ENCODE peak calls at places on chromosomes 11 and 22, in ten cellular contexts. H, V, G, L, Q, K, Z, J, O and A are unnamed samples.

GRCh38 chr22:27670701-27671412 is 130.7 kb downstream of the MN1 start:
- DNase-seq in Q (no peak), V (peak; percentile 40), L (peak; percentile 13), J (no peak), K (peak; percentile 34), Z (no peak), G (peak; percentile 96), O (no peak), H (peak; percentile 82), A (no peak)

GRCh38 chr11:2120359-2121100 is 18.7 kb downstream of the IGF2 start:
- DNase-seq in J (no peak), G (no peak), L (no peak), O (no peak), H (no peak), Q (no peak), V (no peak), K (no peak), Z (no peak), A (no peak)

GRCh38 chr11:128232588-128232987 is 354.8 kb downstream of the ETS1 start:
- DNase-seq in Q (no peak), O (no peak), V (no peak), K (no peak), H (no peak), G (no peak), Z (no peak), J (no peak), L (no peak), A (no peak)

GRCh38 chr22:42310301-42310981 is 40.0 kb upstream of the TCF20 start:
- DNase-seq in K (no peak), G (no peak), Q (no peak), J (no peak), O (no peak), Z (no peak), H (no peak), V (no peak), L (no peak), A (no peak)

GRCh38 chr11:43360361-43361032 is 1.8 kb downstream of the TTC17 start:
- DNase-seq in O (peak; percentile 60), G (peak; percentile 13), K (no peak), V (no peak), Q (no peak), Z (no peak), J (no peak), H (no peak), L (no peak), A (no peak)

GRCh38 chr22:19822301-19823117 is 32.2 kb downstream of the GNB1L start:
- DNase-seq in Z (peak; percentile 15), Q (peak; percentile 54), H (no peak), V (peak; percentile 3), O (no peak), K (no peak), L (no peak), G (no peak), J (no peak), A (peak; percentile 13)

GRCh38 chr11:36928621-36929020 is 330.6 kb upstream of the RAG2 start:
- DNase-seq in L (no peak), Q (no peak), K (no peak), O (no peak), V (no peak), Z (no peak), J (no peak), H (no peak), G (no peak), A (no peak)

GRCh38 chr11:116725434-116726221 is 47.2 kb downstream of the BUD13 start:
- DNase-seq in L (no peak), V (no peak), H (no peak), O (no peak), K (no peak), Z (no peak), G (no peak), Q (no peak), J (no peak), A (no peak)

GRCh38 chr11:2882681-2883110 is 2.9 kb downstream of the CDKN1C start:
- DNase-seq in L (no peak), J (no peak), K (no peak), G (no peak), Z (no peak), V (no peak), O (no peak), H (no peak), Q (no peak), A (no peak)

GRCh38 chr11:128908391-128909246 is 17.5 kb downstream of the KCNJ5 start:
- DNase-seq in O (no peak), H (no peak), K (peak; percentile 45), L (peak; percentile 92), Q (peak; percentile 79), V (peak; percentile 63), J (no peak), Z (peak; percentile 66), G (no peak), A (no peak)

GRCh38 chr22:37186228-37186996 is 1.6 kb downstream of the C1QTNF6 start:
- DNase-seq in V (no peak), K (peak; percentile 97), L (peak; percentile 85), Z (no peak), J (no peak), Q (peak; percentile 43), G (peak; percentile 64), O (no peak), H (peak; percentile 86), A (peak; percentile 65)

GRCh38 chr11:120514541-120515121 is 3.1 kb downstream of the GRIK4 start:
- DNase-seq in Q (peak; percentile 56), G (no peak), K (no peak), J (no peak), L (no peak), Z (no peak), H (no peak), V (no peak), O (no peak), A (no peak)

GRCh38 chr11:36213050-36213840 is 76.0 kb downstream of the COMMD9 start:
- DNase-seq in Q (no peak), O (no peak), J (no peak), G (no peak), H (no peak), Z (no peak), L (no peak), V (no peak), K (no peak), A (no peak)

GRCh38 chr22:31496735-31497146 is 405 bp downstream of the SFI1 start:
- DNase-seq in Q (peak; percentile 76), V (peak; percentile 52), Z (no peak), G (no peak), L (no peak), H (peak; percentile 20), O (no peak), J (peak; percentile 87), K (no peak), A (no peak)

GRCh38 chr22:29258407-29259252 is 9.2 kb downstream of the RHBDD3 start:
- DNase-seq in V (no peak), J (no peak), Q (no peak), G (no peak), Z (no peak), K (no peak), H (no peak), O (no peak), L (no peak), A (no peak)
- TF ChIP-seq POLR2AphosphoS5 in V (no peak), J (no peak), Q (no peak), G (no peak), Z (no peak), K (no peak), H (no peak), O (no peak), L (no peak), A (no peak)

GRCh38 chr22:35394011-35394312 is 6.0 kb upstream of the MCM5 start:
- DNase-seq in Q (no peak), J (no peak), L (peak; percentile 68), H (no peak), G (no peak), V (no peak), K (no peak), Z (no peak), O (no peak), A (no peak)

GRCh38 chr22:35394810-35395563 is 5.0 kb upstream of the MCM5 start:
- DNase-seq in L (no peak), O (no peak), Q (no peak), Z (no peak), J (no peak), V (no peak), H (no peak), K (no peak), G (no peak), A (no peak)

GRCh38 chr22:35390933-35391332 is 9.0 kb upstream of the MCM5 start:
- DNase-seq in L (no peak), Z (no peak), H (no peak), O (no peak), J (no peak), G (no peak), K (no peak), Q (no peak), V (no peak), A (no peak)

GRCh38 chr22:35392357-35392756 is 7.6 kb upstream of the MCM5 start:
- DNase-seq in O (no peak), V (peak; percentile 72), J (no peak), L (no peak), H (no peak), Q (no peak), Z (no peak), K (no peak), G (no peak), A (no peak)

GRCh38 chr22:35393116-35394010 is 6.6 kb upstream of the MCM5 start:
- DNase-seq in H (no peak), V (no peak), J (no peak), L (no peak), K (no peak), O (no peak), Z (no peak), G (no peak), Q (no peak), A (no peak)
- TF ChIP-seq POLR2AphosphoS5 in H (no peak), V (no peak), J (no peak), L (no peak), K (no peak), O (no peak), Z (no peak), G (no peak), Q (no peak), A (no peak)

DNA sequence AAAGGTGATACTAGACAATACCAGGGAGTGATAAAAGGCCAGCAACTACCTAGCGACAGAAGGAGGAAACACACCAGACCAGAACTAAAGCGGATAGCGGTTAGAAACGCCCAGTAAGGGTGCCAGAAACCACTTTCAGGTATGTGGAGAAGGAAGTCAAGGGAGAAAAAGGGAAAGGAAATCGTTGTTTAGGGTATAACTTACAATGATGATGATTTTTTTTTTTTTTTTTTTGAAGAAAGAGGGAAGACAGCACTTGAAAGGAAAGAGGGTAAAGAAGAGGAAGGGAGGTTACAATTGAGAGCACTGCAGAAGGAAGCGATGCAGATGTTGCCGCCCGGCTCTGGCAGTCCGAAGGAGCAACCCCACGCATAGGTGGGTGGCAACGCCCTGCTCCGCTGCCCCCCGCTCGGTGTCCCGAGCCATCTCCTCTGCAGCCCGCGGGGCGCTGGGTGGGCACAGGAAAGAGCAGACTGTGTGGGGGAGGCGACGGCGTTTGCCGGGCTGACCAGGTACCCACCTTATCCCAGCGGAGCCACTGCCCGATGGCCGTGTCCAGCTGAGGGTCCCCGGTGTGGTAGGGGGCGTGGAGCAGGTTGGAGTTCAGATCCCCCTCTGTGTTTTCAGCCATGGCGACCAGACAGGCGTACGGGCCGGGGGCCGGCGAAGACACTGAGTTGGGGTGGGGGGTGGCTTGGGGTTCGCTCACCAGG is 546 bp downstream of the PGM2L1 start:
- DNase-seq in V (peak; percentile 62), L (peak; percentile 56), H (peak; percentile 41), Z (no peak), J (peak; percentile 88), G (peak; percentile 21), K (peak; percentile 48), O (no peak), Q (no peak), A (peak; percentile 14)
- TF ChIP-seq POLR2AphosphoS5 in V (peak; percentile 51), L (no peak), H (no peak), Z (no peak), J (peak; percentile 29), G (no peak), K (no peak), O (no peak), Q (no peak), A (no peak)

GRCh38 chr11:88507771-88508557 is 170.4 kb upstream of the CTSC start:
- DNase-seq in J (no peak), O (no peak), V (no peak), H (no peak), G (no peak), L (peak; percentile 16), K (no peak), Q (no peak), Z (no peak), A (no peak)
- TF ChIP-seq POLR2AphosphoS5 in J (no peak), O (no peak), V (no peak), H (no peak), G (no peak), L (no peak), K (no peak), Q (no peak), Z (no peak), A (no peak)